ENCODE peak calls at places on chromosomes 2 and 18, in six cellular contexts. O, Q, H, D, L and Z are unnamed samples.

GRCh38 chr2:191234456-191234855 is 10.7 kb upstream of the MYO1B start:
- DNase-seq in O (no peak), Q (no peak), H (no peak), D (no peak), L (no peak), Z (no peak)

GRCh38 chr2:233817995-233818638 is 36.2 kb downstream of the HJURP start:
- DNase-seq in O (peak; percentile 59), Q (no peak), H (no peak), D (no peak), L (no peak), Z (peak; percentile 4)

GRCh38 chr18:24924066-24924716 is 427.8 kb downstream of the ZNF521 start:
- DNase-seq in O (no peak), Q (no peak), H (no peak), D (no peak), L (no peak), Z (no peak)

GRCh38 chr2:176814740-176815367 is 397.7 kb upstream of the HNRNPA3 start:
- DNase-seq in O (no peak), Q (peak; percentile 12), H (no peak), D (no peak), L (no peak), Z (no peak)

GRCh38 chr2:205682239-205683021 is at the start of gene NRP2:
- DNase-seq in O (peak; percentile 90), Q (peak; percentile 21), H (peak; percentile 79), D (no peak), L (peak; percentile 98), Z (peak; percentile 81)

GRCh38 chr2:25213229-25213628 is 44.8 kb upstream of the POMC start:
- DNase-seq in O (no peak), Q (no peak), H (no peak), D (no peak), L (no peak), Z (no peak)

GRCh38 chr2:16972276-16972675 is 306.6 kb upstream of the CYRIA start:
- DNase-seq in O (no peak), Q (no peak), H (no peak), D (no peak), L (no peak), Z (no peak)

GRCh38 chr2:143575340-143575739 is 446.1 kb downstream of the ARHGAP15 start:
- DNase-seq in O (no peak), Q (peak; percentile 7), H (no peak), D (no peak), L (no peak), Z (no peak)

GRCh38 chr2:2039826-2040225 is 291.2 kb downstream of the MYT1L start:
- DNase-seq in O (no peak), Q (no peak), H (no peak), D (no peak), L (no peak), Z (no peak)

GRCh38 chr2:2806711-2807110 is 475.6 kb upstream of the MYT1L start:
- DNase-seq in O (no peak), Q (no peak), H (no peak), D (peak; percentile 80), L (no peak), Z (no peak)

GRCh38 chr18:75211721-75212625 is 1.4 kb downstream of the TSHZ1 start:
- DNase-seq in O (peak; percentile 89), Q (no peak), H (no peak), D (peak; percentile 84), L (peak; percentile 80), Z (peak; percentile 39)

GRCh38 chr2:63438171-63438570 is 150.1 kb downstream of the WDPCP start:
- DNase-seq in O (no peak), Q (no peak), H (no peak), D (no peak), L (no peak), Z (no peak)

GRCh38 chr18:75223687-75224347 is 13.2 kb downstream of the TSHZ1 start:
- DNase-seq in O (no peak), Q (no peak), H (no peak), D (no peak), L (no peak), Z (no peak)

GRCh38 chr2:854460-854859 is 96.2 kb upstream of the SNTG2 start:
- DNase-seq in O (no peak), Q (peak; percentile 36), H (peak; percentile 39), D (peak; percentile 25), L (no peak), Z (peak; percentile 66)

GRCh38 chr2:34178482-34178881 is 579.4 kb upstream of the FAM98A start:
- DNase-seq in O (no peak), Q (no peak), H (no peak), D (no peak), L (no peak), Z (no peak)
- H3K9me3 ChIP-seq in O (no peaks in the 10 kb centered on the region), Q (peaks cover 4% of the 10 kb centered on the region), H (no peaks in the 10 kb centered on the region), D (no peaks in the 10 kb centered on the region), L (no peaks in the 10 kb centered on the region), Z (no peaks in the 10 kb centered on the region)

GRCh38 chr2:62217421-62217820 is 21.5 kb downstream of the B3GNT2 start:
- DNase-seq in O (no peak), Q (no peak), H (no peak), D (no peak), L (no peak), Z (no peak)
- TF ChIP-seq POLR2AphosphoS5 in O (no peak), Q (no peak), H (no peak), D (no peak), L (no peak), Z (no peak)

GRCh38 chr2:73006969-73007710 is 64.4 kb downstream of the SFXN5 start:
- DNase-seq in O (no peak), Q (no peak), H (no peak), D (no peak), L (no peak), Z (no peak)

GRCh38 chr2:73004466-73004865 is 67.0 kb downstream of the SFXN5 start:
- DNase-seq in O (peak; percentile 30), Q (no peak), H (no peak), D (no peak), L (no peak), Z (no peak)

GRCh38 chr2:73003027-73003426 is 68.5 kb downstream of the SFXN5 start:
- DNase-seq in O (peak; percentile 23), Q (no peak), H (no peak), D (peak; percentile 75), L (no peak), Z (no peak)

GRCh38 chr2:73008261-73009159 is 63.0 kb downstream of the SFXN5 start:
- DNase-seq in O (no peak), Q (no peak), H (no peak), D (peak; percentile 70), L (no peak), Z (no peak)

GRCh38 chr2:73004889-73005596 is 66.5 kb downstream of the SFXN5 start:
- DNase-seq in O (peak; percentile 53), Q (no peak), H (no peak), D (no peak), L (no peak), Z (no peak)
- H3K9me3 ChIP-seq in O (peaks cover under 1% of the 10 kb centered on the region), Q (no peaks in the 10 kb centered on the region), H (no peaks in the 10 kb centered on the region), D (no peaks in the 10 kb centered on the region), L (no peaks in the 10 kb centered on the region), Z (no peaks in the 10 kb centered on the region)

GRCh38 chr18:50844554-50844953 is 24.7 kb upstream of the MRO start:
- DNase-seq in O (no peak), Q (no peak), H (no peak), D (no peak), L (no peak), Z (no peak)

GRCh38 chr18:50844960-50845359 is 25.1 kb upstream of the MRO start:
- DNase-seq in O (no peak), Q (no peak), H (no peak), D (no peak), L (no peak), Z (no peak)

GRCh38 chr18:50839341-50839740 is 19.5 kb upstream of the MRO start:
- DNase-seq in O (no peak), Q (no peak), H (no peak), D (no peak), L (no peak), Z (no peak)

GRCh38 chr18:50836521-50836957 is 16.7 kb upstream of the MRO start:
- DNase-seq in O (no peak), Q (no peak), H (no peak), D (no peak), L (no peak), Z (no peak)

DNA sequence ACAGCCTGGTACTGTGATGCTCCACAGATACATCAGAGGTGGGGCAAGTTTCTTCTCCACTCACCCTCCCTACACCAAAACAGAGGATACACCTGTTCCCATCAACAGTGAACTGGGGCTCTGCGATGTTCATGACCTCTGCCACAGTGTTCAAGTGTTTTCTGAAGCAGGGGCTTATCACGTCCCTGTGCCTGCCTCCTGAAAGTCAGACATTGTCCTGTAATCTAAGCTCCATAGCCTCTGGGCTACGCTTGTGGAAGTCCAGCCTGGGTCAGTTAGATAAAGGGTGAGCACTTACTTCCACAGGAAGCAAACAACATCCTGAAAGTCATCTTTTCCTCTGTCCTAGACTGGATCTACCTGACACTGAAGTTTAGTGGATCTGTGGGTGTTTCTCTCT is 20.2 kb upstream of the MRO start:
- DNase-seq in O (no peak), Q (no peak), H (no peak), D (no peak), L (no peak), Z (no peak)
- TF ChIP-seq POLR2AphosphoS5 in O (peak; percentile 22), Q (no peak), H (no peak), D (no peak), L (no peak), Z (no peak)

GRCh38 chr18:67047334-67047733 is 443.4 kb upstream of the CDH19 start:
- DNase-seq in O (no peak), Q (no peak), H (no peak), D (no peak), L (no peak), Z (no peak)
- H3K9me3 ChIP-seq in O (no peaks in the 10 kb centered on the region), Q (peaks cover 13% of the 10 kb centered on the region), H (no peaks in the 10 kb centered on the region), D (no peaks in the 10 kb centered on the region), L (no peaks in the 10 kb centered on the region), Z (no peaks in the 10 kb centered on the region)

GRCh38 chr2:236633764-236634163 is 64.1 kb downstream of the ACKR3 start:
- DNase-seq in O (peak; percentile 61), Q (no peak), H (no peak), D (no peak), L (peak; percentile 60), Z (no peak)

GRCh38 chr2:236632295-236633218 is 62.9 kb downstream of the ACKR3 start:
- DNase-seq in O (no peak), Q (no peak), H (no peak), D (no peak), L (peak; percentile 41), Z (no peak)

GRCh38 chr2:236631361-236632291 is 62.0 kb downstream of the ACKR3 start:
- DNase-seq in O (peak; percentile 45), Q (no peak), H (no peak), D (no peak), L (peak; percentile 61), Z (no peak)

GRCh38 chr2:236634203-236634602 is 64.6 kb downstream of the ACKR3 start:
- DNase-seq in O (no peak), Q (no peak), H (no peak), D (no peak), L (no peak), Z (no peak)

GRCh38 chr2:236633219-236633570 is 63.6 kb downstream of the ACKR3 start:
- DNase-seq in O (peak; percentile 61), Q (no peak), H (no peak), D (no peak), L (peak; percentile 50), Z (no peak)
- TF ChIP-seq POLR2AphosphoS5 in O (no peak), Q (no peak), H (no peak), D (no peak), L (no peak), Z (no peak)